ENCODE peak calls at places on chromosomes 2 and 18, in seven cellular contexts. Y, D, T, H, Z, R and A are unnamed samples.

GRCh38 chr2:189336276-189336975 is 104.8 kb upstream of the WDR75 start:
- DNase-seq in T (peak), H (no peak), R (no peak), D (no peak), Z (no peak), Y (no peak), A (no peak)

GRCh38 chr2:28280576-28280975 is 112.1 kb upstream of the FOSL2 start:
- DNase-seq in Z (no peak), T (no peak), D (no peak), Y (no peak), R (no peak), H (no peak), A (no peak)

GRCh38 chr2:127388423-127389164 is 819 bp upstream of the MAP3K2 start:
- DNase-seq in H (no peak), Z (no peak), D (no peak), T (no peak), Y (peak), R (peak), A (no peak)

GRCh38 chr2:24820598-24821432 is 27.6 kb downstream of the CENPO start:
- DNase-seq in R (no peak), H (no peak), Z (peak), Y (no peak), D (no peak), T (peak), A (peak)

GRCh38 chr2:126482582-126483464 is 173.1 kb upstream of the GYPC start:
- DNase-seq in T (no peak), H (no peak), D (peak), Y (peak), R (no peak), Z (no peak), A (no peak)

GRCh38 chr2:196143641-196144236 is 27.6 kb downstream of the STK17B start:
- DNase-seq in H (no peak), Y (no peak), Z (no peak), D (no peak), R (no peak), T (no peak), A (no peak)

GRCh38 chr2:75221872-75222271 is 22.6 kb upstream of the TACR1 start:
- DNase-seq in Y (no peak), R (peak), Z (no peak), H (no peak), T (peak), D (no peak), A (no peak)

GRCh38 chr2:206241767-206242166 is 32.7 kb upstream of the ZDBF2 start:
- DNase-seq in Y (no peak), D (no peak), H (no peak), T (no peak), R (peak), Z (no peak), A (no peak)

GRCh38 chr2:2233171-2233826 is 97.8 kb downstream of the MYT1L start:
- DNase-seq in R (no peak), Y (no peak), Z (no peak), T (no peak), D (no peak), H (no peak), A (no peak)

GRCh38 chr2:37324786-37325624 is at the start of gene PRKD3:
- DNase-seq in H (no peak), D (peak), Z (peak), R (no peak), Y (no peak), T (peak), A (peak)

GRCh38 chr2:12637754-12638153 is 79.0 kb upstream of the TRIB2 start:
- DNase-seq in R (peak), Y (no peak), T (peak), Z (no peak), H (no peak), D (no peak), A (no peak)

GRCh38 chr18:55586841-55587240 is 1.2 kb downstream of the TCF4 start:
- DNase-seq in T (peak), Z (no peak), Y (peak), D (peak), H (no peak), R (no peak), A (no peak)

GRCh38 chr2:26890341-26891000 is 42.5 kb downstream of the DPYSL5 start:
- DNase-seq in D (no peak), R (no peak), Y (no peak), T (no peak), H (no peak), Z (no peak), A (no peak)

GRCh38 chr2:180474716-180475115 is 467.6 kb upstream of the CWC22 start:
- DNase-seq in R (no peak), Z (no peak), Y (no peak), T (peak), H (no peak), D (no peak), A (no peak)

GRCh38 chr18:63043516-63043915 is 276.1 kb downstream of the BCL2 start:
- DNase-seq in Z (no peak), T (peak), R (no peak), D (no peak), Y (no peak), H (no peak), A (no peak)

GRCh38 chr18:13811993-13812392 is 12.0 kb upstream of the MC5R start:
- DNase-seq in R (no peak), H (no peak), T (peak), Y (no peak), D (peak), Z (no peak), A (no peak)
- TF ChIP-seq CTCF in R (peak), H (no peak), T (peak), Y (no peak), D (peak), Z (no peak), A (peak)

DNA sequence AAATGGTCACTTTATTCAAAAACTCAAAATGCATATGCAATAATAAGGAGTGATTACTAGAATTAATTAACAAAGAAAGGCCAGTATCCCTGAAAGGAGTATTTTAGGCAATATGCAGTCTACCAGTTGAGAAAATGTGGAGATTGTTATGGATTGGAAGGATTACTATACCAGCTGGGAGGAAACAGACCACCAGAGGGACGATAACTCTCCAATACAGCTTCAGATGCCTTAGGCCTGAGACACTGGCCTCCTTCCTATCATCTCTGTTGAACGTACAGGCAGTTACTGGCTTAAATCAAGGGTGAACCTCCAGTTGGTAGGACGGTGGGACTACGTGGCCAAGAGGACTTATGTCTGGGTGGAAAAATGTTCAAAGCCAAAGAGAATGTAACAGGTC is 336.4 kb upstream of the EPHA4 start:
- DNase-seq in T (no peak), H (no peak), D (no peak), Z (no peak), R (no peak), Y (no peak), A (no peak)
- TF ChIP-seq CTCF in T (no peak), H (no peak), D (no peak), Z (no peak), R (no peak), Y (no peak), A (no peak)

DNA sequence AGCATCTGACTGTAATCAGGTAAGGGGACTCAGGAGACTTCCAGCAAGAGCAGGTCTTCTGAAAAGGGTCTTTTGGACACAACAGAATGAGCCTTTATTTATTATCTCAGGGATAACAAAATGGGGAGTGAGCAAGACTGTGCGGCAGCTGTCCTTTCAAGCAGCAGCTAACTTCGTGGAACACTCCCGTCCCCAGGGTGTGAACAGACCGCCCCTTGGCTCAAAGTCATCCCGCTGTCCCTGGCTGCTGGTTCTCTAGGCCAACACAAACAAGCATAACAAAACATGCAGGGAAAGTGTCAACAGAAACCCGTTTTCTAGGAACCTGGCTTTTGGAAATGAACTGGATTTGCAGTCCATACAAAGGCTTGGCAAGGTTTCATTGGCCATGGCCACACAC is 787.9 kb upstream of the FANCL start:
- DNase-seq in Z (no peak), D (no peak), R (no peak), H (no peak), Y (no peak), T (no peak), A (no peak)
- TF ChIP-seq CTCF in Z (no peak), D (no peak), R (no peak), H (no peak), Y (no peak), T (no peak), A (no peak)

GRCh38 chr18:34880403-34880802 is 160.8 kb upstream of the MAPRE2 start:
- DNase-seq in Y (no peak), D (no peak), H (no peak), Z (no peak), R (no peak), T (no peak), A (no peak)

GRCh38 chr18:34886162-34886561 is 155.1 kb upstream of the MAPRE2 start:
- DNase-seq in D (no peak), Y (no peak), R (no peak), T (no peak), Z (no peak), H (no peak), A (no peak)

GRCh38 chr18:34884456-34884855 is 156.8 kb upstream of the MAPRE2 start:
- DNase-seq in Z (no peak), T (no peak), R (no peak), Y (no peak), D (no peak), H (no peak), A (no peak)

DNA sequence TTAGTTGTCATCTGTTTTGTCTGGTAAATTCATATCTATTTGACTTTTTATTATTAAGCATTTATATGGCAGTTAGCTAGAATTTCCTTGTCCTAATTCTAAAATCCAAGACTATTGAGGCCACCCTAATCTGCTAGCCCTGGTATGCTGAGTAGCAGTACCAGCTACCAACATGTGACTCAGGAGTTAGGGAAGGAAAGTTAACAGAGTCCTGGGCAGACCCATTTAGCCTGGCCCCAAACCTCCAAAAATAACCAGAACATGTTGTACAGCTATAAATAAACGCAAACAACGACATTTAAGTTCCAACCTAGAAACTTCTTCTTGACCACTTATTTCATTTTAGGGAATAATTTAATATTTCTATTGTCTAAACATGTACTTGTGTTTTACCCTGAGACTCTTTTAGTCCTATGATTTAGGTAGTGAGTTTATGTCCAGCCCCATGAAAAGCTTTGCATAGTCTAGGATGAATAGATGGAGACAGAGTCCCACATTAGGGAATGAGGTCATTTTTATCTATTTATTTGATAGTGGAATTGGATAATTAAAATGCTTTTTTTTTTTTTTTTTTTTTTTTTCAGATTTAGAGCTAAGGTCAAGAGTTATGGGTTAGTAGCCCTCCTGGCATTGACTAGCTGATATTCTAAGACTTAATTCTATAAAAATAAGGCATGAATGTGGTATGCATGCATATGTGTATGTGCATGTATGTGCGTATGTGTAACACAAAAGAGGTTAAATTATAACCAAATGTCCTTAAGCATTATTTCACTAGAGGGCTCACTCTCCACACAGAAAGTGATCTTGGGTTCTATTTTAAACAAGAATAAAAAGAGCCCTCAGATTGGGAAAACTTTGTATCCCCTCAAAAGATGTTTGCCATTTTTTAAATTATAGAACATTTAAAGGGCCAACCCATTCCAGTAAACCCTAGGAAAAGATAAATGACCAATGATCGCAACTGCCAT is 160.0 kb upstream of the MAPRE2 start:
- DNase-seq in H (no peak), D (no peak), Z (no peak), Y (no peak), T (peak), R (no peak), A (no peak)
- TF ChIP-seq CTCF in H (no peak), D (peak), Z (no peak), Y (no peak), T (peak), R (peak), A (peak)

DNA sequence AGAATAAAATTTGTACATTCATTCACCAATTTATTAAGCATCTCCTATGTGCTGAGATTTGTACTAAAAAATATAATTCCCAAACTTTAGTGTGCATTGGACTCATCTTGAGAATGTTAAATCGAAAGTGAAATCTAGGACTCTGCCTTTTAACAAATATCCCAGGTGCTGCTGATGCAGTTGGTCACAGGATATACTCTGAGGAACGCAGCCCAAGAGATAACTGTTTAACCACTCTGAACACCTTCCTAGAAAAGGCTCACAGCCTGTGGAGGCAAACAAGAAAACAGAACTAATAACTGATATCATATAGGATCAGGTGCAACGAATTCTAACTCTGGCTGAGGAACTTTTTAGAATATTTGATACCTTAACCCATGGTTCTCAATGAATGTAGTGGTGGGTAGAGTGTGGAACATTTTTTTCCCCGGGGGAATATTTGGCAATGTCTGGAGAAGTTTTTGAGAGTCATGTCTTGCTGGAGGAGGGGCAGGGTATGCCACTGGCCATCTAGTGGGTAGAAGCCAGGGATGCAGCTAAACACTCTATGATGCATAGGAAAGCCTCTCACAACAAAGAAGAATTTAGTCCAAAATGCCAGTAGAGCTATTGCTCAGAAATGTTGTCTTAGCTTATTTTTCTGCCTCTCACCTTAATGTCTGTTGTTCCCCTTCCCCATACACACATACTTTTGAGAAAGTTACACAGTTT is 96.5 kb downstream of the EHBP1 start:
- DNase-seq in Z (no peak), H (no peak), R (no peak), D (peak), T (peak), Y (peak), A (no peak)
- TF ChIP-seq CTCF in Z (no peak), H (no peak), R (peak), D (no peak), T (peak), Y (peak), A (peak)